ENCODE peak calls at places on chromosomes 16 and 17, in four cellular contexts. One of them, this sample, is unnamed.

GRCh38 chr17:13869301-13869700 is 200.0 kb upstream of the COX10 start:
- DNase-seq in A549: no peak
- DNase-seq in NB4: no peak
- DNase-seq in Peyer's patch: no peak
- DNase-seq in this sample: no peak

GRCh38 chr17:1785925-1786324 is 24.1 kb downstream of the SERPINF1 start:
- DNase-seq in Peyer's patch: no peak
- DNase-seq in A549: no peak
- DNase-seq in NB4: no peak
- DNase-seq in this sample: no peak

GRCh38 chr17:50129303-50129945 is 536 bp downstream of the SAMD14 start:
- DNase-seq in Peyer's patch: no peak
- DNase-seq in NB4: no peak
- DNase-seq in A549: no peak
- DNase-seq in this sample: no peak

GRCh38 chr17:80264048-80264792 is 3.6 kb downstream of the RNF213 start:
- DNase-seq in Peyer's patch: peak; percentile 79
- DNase-seq in A549: no peak
- DNase-seq in NB4: peak; percentile 60
- DNase-seq in this sample: no peak

GRCh38 chr17:3592216-3592860 is 16.9 kb downstream of the TRPV1 start:
- DNase-seq in A549: no peak
- DNase-seq in NB4: no peak
- DNase-seq in Peyer's patch: no peak
- DNase-seq in this sample: no peak

GRCh38 chr17:82492647-82493516 is 26.6 kb upstream of the FOXK2 start:
- DNase-seq in NB4: no peak
- DNase-seq in Peyer's patch: no peak
- DNase-seq in A549: peak; percentile 79
- DNase-seq in this sample: no peak

GRCh38 chr16:11327277-11328171 is 17.7 kb upstream of the RMI2 start:
- DNase-seq in Peyer's patch: peak; percentile 69
- DNase-seq in A549: no peak
- DNase-seq in NB4: no peak
- DNase-seq in this sample: no peak

GRCh38 chr17:77100009-77100408 is 40.8 kb upstream of the SEC14L1 start:
- DNase-seq in NB4: peak; percentile 20
- DNase-seq in Peyer's patch: peak; percentile 72
- DNase-seq in A549: no peak
- DNase-seq in this sample: no peak

GRCh38 chr17:36204724-36205500 is 6.0 kb upstream of the CCL4L2 start:
- DNase-seq in A549: no peak
- DNase-seq in Peyer's patch: no peak
- DNase-seq in NB4: no peak
- DNase-seq in this sample: no peak

GRCh38 chr17:4074831-4075495 is 67.9 kb downstream of the ZZEF1 start:
- DNase-seq in NB4: peak; percentile 60
- DNase-seq in Peyer's patch: no peak
- DNase-seq in A549: peak; percentile 56
- DNase-seq in this sample: peak; percentile 78

GRCh38 chr17:34672176-34672785 is 92.9 kb downstream of the TMEM132E start:
- DNase-seq in Peyer's patch: no peak
- DNase-seq in NB4: peak; percentile 43
- DNase-seq in A549: no peak
- DNase-seq in this sample: no peak

GRCh38 chr17:80751460-80752368 is 207.1 kb downstream of the RPTOR start:
- DNase-seq in Peyer's patch: peak; percentile 59
- DNase-seq in NB4: no peak
- DNase-seq in A549: no peak
- DNase-seq in this sample: no peak

GRCh38 chr16:85520853-85521736 is 92.0 kb upstream of the GSE1 start:
- DNase-seq in Peyer's patch: peak; percentile 80
- DNase-seq in A549: no peak
- DNase-seq in NB4: no peak
- DNase-seq in this sample: no peak

GRCh38 chr16:54493076-54493475 is 206.5 kb upstream of the IRX3 start:
- DNase-seq in A549: no peak
- DNase-seq in NB4: no peak
- DNase-seq in Peyer's patch: no peak
- DNase-seq in this sample: no peak

GRCh38 chr16:85593503-85594195 is 19.5 kb upstream of the GSE1 start:
- DNase-seq in NB4: peak; percentile 30
- DNase-seq in A549: no peak
- DNase-seq in Peyer's patch: no peak
- DNase-seq in this sample: no peak

GRCh38 chr16:82046541-82046940 is 11.5 kb downstream of the HSD17B2 start:
- DNase-seq in NB4: no peak
- DNase-seq in A549: no peak
- DNase-seq in Peyer's patch: no peak
- DNase-seq in this sample: no peak

GRCh38 chr17:36590082-36590481 is 1.6 kb upstream of the DHRS11 start:
- DNase-seq in NB4: peak; percentile 92
- DNase-seq in Peyer's patch: no peak
- DNase-seq in A549: no peak
- DNase-seq in this sample: peak; percentile 84

GRCh38 chr17:68515238-68515637 is 3.0 kb downstream of the PRKAR1A start:
- DNase-seq in A549: no peak
- DNase-seq in Peyer's patch: no peak
- DNase-seq in NB4: no peak
- DNase-seq in this sample: no peak

GRCh38 chr17:50917418-50917743 is 51.2 kb upstream of the TOB1 start:
- DNase-seq in Peyer's patch: no peak
- DNase-seq in NB4: no peak
- DNase-seq in A549: no peak
- DNase-seq in this sample: no peak

GRCh38 chr17:75830168-75831031 is 13.8 kb downstream of the UNC13D start:
- DNase-seq in A549: peak; percentile 47
- DNase-seq in Peyer's patch: peak; percentile 72
- DNase-seq in NB4: no peak
- DNase-seq in this sample: peak; percentile 38

GRCh38 chr17:61362852-61363600 is 36.6 kb upstream of the TBX2 start:
- DNase-seq in Peyer's patch: no peak
- DNase-seq in A549: no peak
- DNase-seq in NB4: no peak
- DNase-seq in this sample: no peak

GRCh38 chr16:74637742-74638453 is 28.8 kb downstream of the RFWD3 start:
- DNase-seq in Peyer's patch: no peak
- DNase-seq in A549: no peak
- DNase-seq in NB4: no peak
- DNase-seq in this sample: no peak

GRCh38 chr17:44769230-44769629 is 10.4 kb downstream of the ADAM11 start:
- DNase-seq in NB4: no peak
- DNase-seq in Peyer's patch: no peak
- DNase-seq in A549: no peak
- DNase-seq in this sample: no peak

GRCh38 chr16:64308721-64309120 is 813.1 kb downstream of the CDH11 start:
- DNase-seq in A549: no peak
- DNase-seq in NB4: no peak
- DNase-seq in Peyer's patch: no peak
- DNase-seq in this sample: no peak

GRCh38 chr17:49696233-49696761 is 11.5 kb downstream of the SLC35B1 start:
- DNase-seq in Peyer's patch: peak; percentile 73
- DNase-seq in A549: no peak
- DNase-seq in NB4: peak; percentile 80
- DNase-seq in this sample: no peak

DNA sequence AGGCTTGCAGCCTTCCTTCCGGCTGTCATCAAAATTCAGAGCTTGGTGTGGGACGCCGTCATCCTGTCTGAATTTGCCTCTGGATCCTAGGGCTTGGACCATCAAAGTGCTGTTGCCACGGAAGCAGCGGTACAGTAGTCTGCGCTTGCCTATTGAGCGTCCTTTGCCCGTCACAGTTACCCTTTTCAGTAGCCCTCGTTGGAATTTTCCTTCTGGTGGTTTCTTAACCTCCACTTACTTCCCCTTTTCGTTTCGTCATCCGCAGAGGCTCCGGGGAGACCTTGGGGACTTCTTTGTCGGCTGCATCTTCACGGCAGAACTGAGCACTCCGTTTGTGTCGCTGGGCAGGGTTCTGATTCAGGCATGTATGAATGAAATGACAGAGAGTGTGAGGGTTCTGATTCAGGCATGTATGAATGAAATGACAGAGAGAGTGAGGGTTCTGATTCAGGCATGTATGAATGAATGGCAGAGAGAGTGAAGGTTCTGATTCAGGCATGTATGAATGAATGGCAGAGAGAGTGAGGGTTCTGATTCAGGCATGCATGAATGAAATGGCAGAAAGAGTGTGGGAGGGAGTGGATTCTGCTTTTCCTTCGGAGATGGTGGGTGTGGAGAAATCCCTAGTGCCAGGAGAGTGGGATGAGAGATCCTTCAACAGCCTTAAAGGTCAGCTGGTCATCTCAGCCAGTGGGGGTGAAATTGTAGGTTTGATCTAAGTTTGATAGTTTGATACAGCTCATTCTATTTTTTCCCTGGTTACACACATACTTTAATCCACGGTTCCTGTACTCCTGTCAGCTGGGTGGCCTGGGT is 8.1 kb downstream of the TLCD3A start:
- DNase-seq in NB4: peak; percentile 86
- DNase-seq in Peyer's patch: peak; percentile 65
- DNase-seq in A549: no peak
- DNase-seq in this sample: no peak
- TF ChIP-seq POLR2A in NB4: no peak
- TF ChIP-seq POLR2A in Peyer's patch: no peak
- TF ChIP-seq POLR2A in A549: no peak
- TF ChIP-seq POLR2A in this sample: no peak

DNA sequence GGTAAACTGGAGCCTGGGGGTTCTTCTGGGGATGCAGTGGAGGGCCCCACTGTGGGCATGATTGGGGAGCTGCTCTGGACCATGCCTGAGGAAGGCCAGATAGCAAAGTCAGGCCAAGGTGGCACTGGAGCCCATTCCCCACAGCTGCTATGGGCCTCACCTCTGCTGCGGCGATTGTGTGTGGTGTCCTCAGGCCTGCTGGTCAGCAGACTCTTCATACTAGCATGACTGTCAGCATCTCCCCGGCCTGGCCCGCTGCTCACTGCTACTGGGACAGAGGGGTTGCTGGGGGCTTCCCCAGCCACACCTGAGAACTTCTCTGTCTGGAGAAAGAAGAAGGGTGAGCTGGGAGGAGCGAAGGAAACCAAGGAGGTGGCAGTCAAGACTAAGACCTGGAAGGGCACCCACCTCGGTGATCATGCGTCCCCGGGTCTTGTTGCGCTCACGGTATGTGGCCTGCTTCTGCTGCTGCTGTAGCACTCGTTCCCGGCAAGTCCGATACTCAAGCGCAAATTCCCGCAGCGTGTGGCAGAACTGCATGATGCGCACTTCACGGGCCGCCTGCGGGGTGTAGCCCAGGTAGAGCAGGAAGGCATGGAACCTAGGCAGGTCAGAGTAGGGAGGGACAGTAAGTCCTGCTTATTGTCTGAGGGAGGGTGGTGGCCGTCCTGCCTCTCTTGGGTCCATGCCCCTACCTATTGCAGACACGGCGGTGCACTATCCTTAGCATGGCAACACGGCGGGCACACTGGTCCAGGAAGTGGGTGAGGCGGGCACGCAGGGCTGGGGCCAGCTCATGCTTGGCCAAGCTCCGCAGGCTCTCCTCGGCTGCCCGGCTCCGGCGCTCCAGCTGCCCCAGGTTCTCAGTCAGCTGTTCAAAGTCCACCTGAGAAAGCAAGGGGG is 3.2 kb downstream of the TMEM208 start:
- DNase-seq in NB4: no peak
- DNase-seq in Peyer's patch: no peak
- DNase-seq in A549: no peak
- DNase-seq in this sample: no peak
- TF ChIP-seq POLR2A in NB4: no peak
- TF ChIP-seq POLR2A in Peyer's patch: no peak
- TF ChIP-seq POLR2A in A549: no peak
- TF ChIP-seq POLR2A in this sample: no peak

DNA sequence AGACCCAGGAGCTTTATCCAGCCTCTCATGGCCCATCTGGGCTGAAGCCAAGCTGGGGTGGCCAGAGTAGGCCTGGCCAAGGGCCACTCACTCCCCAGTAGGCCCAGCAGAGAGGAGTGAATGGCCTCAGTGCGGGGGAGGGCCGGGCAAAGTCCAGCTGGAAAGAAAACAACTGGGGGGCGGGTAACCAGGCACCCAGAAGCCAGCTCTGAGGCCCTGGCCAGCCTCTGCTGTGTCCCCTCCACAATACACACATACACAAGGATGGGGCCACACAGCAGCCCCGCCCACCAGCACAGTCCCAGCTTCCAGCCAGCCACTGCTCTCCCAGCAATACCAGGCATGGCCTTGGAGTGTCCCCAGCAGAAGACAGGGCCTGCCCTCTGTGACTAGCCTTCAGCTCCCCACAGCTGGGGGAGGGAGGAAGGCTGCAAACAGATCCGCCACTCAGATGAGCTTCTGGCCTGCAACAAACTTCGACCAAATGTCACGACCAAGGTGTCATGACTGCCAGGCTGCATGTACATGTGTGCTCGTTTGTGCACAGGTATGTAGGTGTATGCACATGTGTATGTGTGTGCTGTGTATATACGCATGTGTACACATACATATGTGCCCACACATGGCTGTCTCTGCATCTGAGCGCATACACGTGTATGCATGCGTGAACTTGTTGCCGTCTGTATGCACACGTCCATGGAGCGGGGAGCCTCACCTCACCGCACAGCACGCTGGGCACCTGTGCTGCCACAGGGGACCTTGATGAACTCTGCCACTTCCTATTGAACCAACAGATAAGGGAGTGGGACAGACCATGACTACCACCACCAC is 5.0 kb downstream of the CARHSP1 start:
- DNase-seq in A549: no peak
- DNase-seq in NB4: peak; percentile 41
- DNase-seq in Peyer's patch: peak; percentile 73
- DNase-seq in this sample: peak; percentile 34
- TF ChIP-seq POLR2A in A549: no peak
- TF ChIP-seq POLR2A in NB4: peak; percentile 9
- TF ChIP-seq POLR2A in Peyer's patch: no peak
- TF ChIP-seq POLR2A in this sample: no peak

DNA sequence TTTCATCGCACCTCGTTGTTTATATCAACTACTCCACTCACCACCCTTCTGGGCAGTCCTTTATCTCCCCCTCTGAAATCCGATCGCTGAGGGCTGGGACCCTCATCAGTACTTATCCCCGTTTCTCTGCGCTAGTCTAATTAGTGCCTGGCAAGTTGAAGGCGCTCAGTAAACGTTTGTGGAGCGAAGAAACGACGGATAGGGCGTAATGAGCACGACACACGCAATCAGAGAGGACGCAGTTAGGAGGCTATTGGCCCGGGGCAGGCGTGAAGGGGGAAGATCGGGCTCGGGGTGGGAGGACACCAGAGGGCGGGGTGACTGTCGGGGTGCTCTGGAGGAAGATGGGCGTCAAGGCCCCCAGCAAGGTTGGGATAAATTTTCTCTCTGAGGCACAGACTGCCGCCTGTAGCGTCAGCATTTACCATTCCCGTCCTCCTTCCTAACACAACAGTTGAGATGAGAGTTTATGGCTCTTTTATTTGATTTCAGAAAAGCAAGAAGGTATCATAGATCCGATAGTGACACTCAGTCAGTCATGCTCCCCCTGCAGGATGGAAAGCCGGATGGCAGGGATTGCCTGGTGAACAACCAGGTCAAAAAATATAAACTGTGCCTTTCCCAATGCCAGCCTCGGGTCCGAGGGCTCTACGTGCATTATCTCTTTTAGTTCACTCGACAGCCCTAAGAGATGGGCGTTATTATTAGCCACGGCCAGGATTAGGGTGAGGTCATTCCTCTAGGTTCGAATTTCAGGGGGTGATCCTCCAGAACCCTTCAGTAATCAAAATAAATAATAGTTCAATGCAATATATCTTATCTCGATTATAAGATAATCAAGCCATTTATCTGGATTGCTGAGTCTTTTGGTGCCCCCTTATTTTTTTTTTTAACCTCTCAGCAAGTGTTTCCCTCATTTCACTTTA is 9.5 kb upstream of the ARL4D start:
- DNase-seq in A549: peak; percentile 79
- DNase-seq in NB4: peak; percentile 87
- DNase-seq in Peyer's patch: peak; percentile 94
- DNase-seq in this sample: peak; percentile 91
- TF ChIP-seq POLR2A in A549: no peak
- TF ChIP-seq POLR2A in NB4: peak; percentile 65
- TF ChIP-seq POLR2A in Peyer's patch: peak; percentile 66
- TF ChIP-seq POLR2A in this sample: peak; percentile 81